ENCODE peak calls at places on chromosome 11, in nine cellular contexts. L is A172; I is COR-L47; W is dermis blood vessel endothelial cell; J is heart right ventricle; Z is M059J; H is neuronal stem cell; Y is stimulated activated CD4-positive, alpha-beta T cell treated with anti-CD3 and anti-CD28 coated beads, TNF-alpha, amount 100 ng/mL, for 24 hours; D is coronary artery. C is an unnamed sample.

GRCh38 chr11:111526501-111526900 is 11.9 kb downstream of the HOATZ start:
- DNase-seq in L (peak), I (no peak), W (peak), J (no peak), Z (peak), H (no peak), Y (no peak), D (no peak), C (no peak)

GRCh38 chr11:73275381-73275750 is 3.2 kb downstream of the P2RY6 start:
- DNase-seq in L (no peak), I (no peak), W (no peak), J (no peak), Z (no peak), H (no peak), Y (no peak), D (no peak), C (no peak)

GRCh38 chr11:104602643-104603042 is 295.6 kb downstream of the CASP12 start:
- DNase-seq in L (no peak), I (no peak), W (no peak), J (no peak), Z (no peak), H (no peak), Y (no peak), D (no peak), C (no peak)

GRCh38 chr11:113675565-113675964 is 30.5 kb downstream of the TMPRSS5 start:
- DNase-seq in L (no peak), I (no peak), W (no peak), J (no peak), Z (peak), H (no peak), Y (no peak), D (peak), C (no peak)

GRCh38 chr11:120807414-120808150 is 216.3 kb upstream of the TBCEL start:
- DNase-seq in L (peak), I (no peak), W (peak), J (no peak), Z (peak), H (peak), Y (no peak), D (no peak), C (no peak)

GRCh38 chr11:86089659-86090058 is 20.8 kb upstream of the PICALM start:
- DNase-seq in L (peak), I (no peak), W (no peak), J (no peak), Z (peak), H (no peak), Y (no peak), D (no peak), C (no peak)

GRCh38 chr11:120121914-120122473 is 15.9 kb downstream of the TRIM29 start:
- DNase-seq in L (peak), I (no peak), W (no peak), J (no peak), Z (peak), H (no peak), Y (no peak), D (no peak), C (no peak)

GRCh38 chr11:32088117-32088941 is 2.5 kb upstream of the RCN1 start:
- DNase-seq in L (peak), I (peak), W (peak), J (peak), Z (peak), H (no peak), Y (peak), D (peak), C (no peak)

GRCh38 chr11:105177658-105178057 is 38.1 kb upstream of the CARD18 start:
- DNase-seq in L (peak), I (no peak), W (peak), J (no peak), Z (peak), H (no peak), Y (no peak), D (no peak), C (no peak)

GRCh38 chr11:44016129-44016528 is 31.7 kb upstream of the ACCSL start:
- DNase-seq in L (peak), I (no peak), W (no peak), J (peak), Z (peak), H (no peak), Y (no peak), D (peak), C (peak)

GRCh38 chr11:109696191-109696897 is 274.4 kb downstream of the C11orf87 start:
- DNase-seq in L (peak), I (no peak), W (no peak), J (no peak), Z (peak), H (no peak), Y (no peak), D (no peak), C (no peak)

GRCh38 chr11:130435671-130436070 is 7.3 kb upstream of the ADAMTS8 start:
- DNase-seq in L (no peak), I (no peak), W (peak), J (no peak), Z (peak), H (no peak), Y (no peak), D (no peak), C (no peak)